ENCODE peak calls at places on chromosomes 2 and 18, in eight cellular contexts. One of them, this sample, is unnamed.

GRCh38 chr18:3530807-3531206 is 80.8 kb downstream of the TGIF1 start:
- DNase-seq in fibroblast of the conjunctiva: no peak
- DNase-seq in neural progenitor cell: no peak
- DNase-seq in HEK293T: no peak
- DNase-seq in AG04450: no peak
- DNase-seq in adrenal gland: no peak
- DNase-seq in stimulated activated CD4-positive, alpha-beta T cell treated with anti-CD3 and anti-CD28 coated beads, Interleukin-4, amount 100 ng/mL, for 1 hour: no peak
- DNase-seq in sigmoid colon: no peak
- DNase-seq in this sample: no peak

GRCh38 chr18:34909637-34910364 is 131.4 kb upstream of the MAPRE2 start:
- DNase-seq in fibroblast of the conjunctiva: no peak
- DNase-seq in neural progenitor cell: no peak
- DNase-seq in HEK293T: no peak
- DNase-seq in AG04450: no peak
- DNase-seq in adrenal gland: peak; percentile 55
- DNase-seq in stimulated activated CD4-positive, alpha-beta T cell treated with anti-CD3 and anti-CD28 coated beads, Interleukin-4, amount 100 ng/mL, for 1 hour: no peak
- DNase-seq in sigmoid colon: no peak
- DNase-seq in this sample: peak; percentile 67

GRCh38 chr2:590214-591175 is 86.7 kb downstream of the TMEM18 start:
- DNase-seq in fibroblast of the conjunctiva: no peak
- DNase-seq in neural progenitor cell: no peak
- DNase-seq in HEK293T: no peak
- DNase-seq in AG04450: no peak
- DNase-seq in adrenal gland: no peak
- DNase-seq in stimulated activated CD4-positive, alpha-beta T cell treated with anti-CD3 and anti-CD28 coated beads, Interleukin-4, amount 100 ng/mL, for 1 hour: no peak
- DNase-seq in sigmoid colon: no peak
- DNase-seq in this sample: no peak

GRCh38 chr18:61998957-61999356 is 106.2 kb upstream of the RNF152 start:
- DNase-seq in fibroblast of the conjunctiva: peak; percentile 27
- DNase-seq in neural progenitor cell: no peak
- DNase-seq in HEK293T: no peak
- DNase-seq in AG04450: peak; percentile 69
- DNase-seq in adrenal gland: no peak
- DNase-seq in stimulated activated CD4-positive, alpha-beta T cell treated with anti-CD3 and anti-CD28 coated beads, Interleukin-4, amount 100 ng/mL, for 1 hour: no peak
- DNase-seq in sigmoid colon: no peak
- DNase-seq in this sample: peak; percentile 83

GRCh38 chr2:143907801-143908200 is 612.1 kb downstream of the ZEB2 start:
- DNase-seq in fibroblast of the conjunctiva: peak; percentile 59
- DNase-seq in neural progenitor cell: no peak
- DNase-seq in HEK293T: no peak
- DNase-seq in AG04450: no peak
- DNase-seq in adrenal gland: no peak
- DNase-seq in stimulated activated CD4-positive, alpha-beta T cell treated with anti-CD3 and anti-CD28 coated beads, Interleukin-4, amount 100 ng/mL, for 1 hour: no peak
- DNase-seq in sigmoid colon: no peak
- DNase-seq in this sample: peak; percentile 81

GRCh38 chr2:232632904-232633412 is 446 bp upstream of the EFHD1 start:
- DNase-seq in fibroblast of the conjunctiva: no peak
- DNase-seq in neural progenitor cell: peak; percentile 23
- DNase-seq in HEK293T: no peak
- DNase-seq in AG04450: no peak
- DNase-seq in adrenal gland: no peak
- DNase-seq in stimulated activated CD4-positive, alpha-beta T cell treated with anti-CD3 and anti-CD28 coated beads, Interleukin-4, amount 100 ng/mL, for 1 hour: no peak
- DNase-seq in sigmoid colon: peak; percentile 83
- DNase-seq in this sample: peak; percentile 62

GRCh38 chr2:173159794-173160463 is 84.3 kb downstream of the MAP3K20 start:
- DNase-seq in fibroblast of the conjunctiva: peak; percentile 97
- DNase-seq in neural progenitor cell: peak; percentile 27
- DNase-seq in HEK293T: peak; percentile 10
- DNase-seq in AG04450: peak; percentile 92
- DNase-seq in adrenal gland: peak; percentile 95
- DNase-seq in stimulated activated CD4-positive, alpha-beta T cell treated with anti-CD3 and anti-CD28 coated beads, Interleukin-4, amount 100 ng/mL, for 1 hour: no peak
- DNase-seq in sigmoid colon: peak; percentile 98
- DNase-seq in this sample: peak; percentile 99

GRCh38 chr2:162127422-162127821 is 24.6 kb downstream of the GCG start:
- DNase-seq in fibroblast of the conjunctiva: no peak
- DNase-seq in neural progenitor cell: no peak
- DNase-seq in HEK293T: no peak
- DNase-seq in AG04450: no peak
- DNase-seq in adrenal gland: no peak
- DNase-seq in stimulated activated CD4-positive, alpha-beta T cell treated with anti-CD3 and anti-CD28 coated beads, Interleukin-4, amount 100 ng/mL, for 1 hour: no peak
- DNase-seq in sigmoid colon: no peak
- DNase-seq in this sample: no peak

GRCh38 chr2:234245945-234246344 is 195.4 kb downstream of the SPP2 start:
- DNase-seq in fibroblast of the conjunctiva: peak; percentile 71
- DNase-seq in neural progenitor cell: no peak
- DNase-seq in HEK293T: no peak
- DNase-seq in AG04450: peak; percentile 68
- DNase-seq in adrenal gland: no peak
- DNase-seq in stimulated activated CD4-positive, alpha-beta T cell treated with anti-CD3 and anti-CD28 coated beads, Interleukin-4, amount 100 ng/mL, for 1 hour: no peak
- DNase-seq in sigmoid colon: no peak
- DNase-seq in this sample: peak; percentile 59

GRCh38 chr2:190272457-190272842 is 47.2 kb downstream of the HIBCH start:
- DNase-seq in fibroblast of the conjunctiva: no peak
- DNase-seq in neural progenitor cell: no peak
- DNase-seq in HEK293T: no peak
- DNase-seq in AG04450: no peak
- DNase-seq in adrenal gland: no peak
- DNase-seq in stimulated activated CD4-positive, alpha-beta T cell treated with anti-CD3 and anti-CD28 coated beads, Interleukin-4, amount 100 ng/mL, for 1 hour: no peak
- DNase-seq in sigmoid colon: no peak
- DNase-seq in this sample: no peak

GRCh38 chr18:28003451-28003850 is 173.5 kb downstream of the CDH2 start:
- DNase-seq in fibroblast of the conjunctiva: no peak
- DNase-seq in neural progenitor cell: no peak
- DNase-seq in HEK293T: no peak
- DNase-seq in AG04450: peak; percentile 1
- DNase-seq in adrenal gland: peak; percentile 29
- DNase-seq in stimulated activated CD4-positive, alpha-beta T cell treated with anti-CD3 and anti-CD28 coated beads, Interleukin-4, amount 100 ng/mL, for 1 hour: no peak
- DNase-seq in sigmoid colon: no peak
- DNase-seq in this sample: peak; percentile 46

This sample was measured in fibroblast of gingiva.